ENCODE peak calls at places on chromosomes 2 and 18, in seven cellular contexts. One of them, this sample, is unnamed.
A peak's percentile ranks its signal among the peaks of the same experiment; 100 is the strongest.

GRCh38 chr2:524442-524841 is 152.8 kb downstream of the TMEM18 start:
- DNase-seq in H4: no peak
- DNase-seq in HCEC 1CT: no peak
- DNase-seq in brain microvascular endothelial cell: peak; percentile 23
- DNase-seq in anterior cingulate cortex: no peak
- DNase-seq in heart left ventricle: no peak
- DNase-seq in posterior cingulate gyrus: no peak
- DNase-seq in this sample: no peak

GRCh38 chr18:27143580-27144287 is 41.4 kb downstream of the CHST9 start:
- DNase-seq in posterior cingulate gyrus: no peak
- DNase-seq in anterior cingulate cortex: no peak
- DNase-seq in heart left ventricle: peak; percentile 65
- DNase-seq in HCEC 1CT: no peak
- DNase-seq in H4: no peak
- DNase-seq in brain microvascular endothelial cell: no peak
- DNase-seq in this sample: no peak

GRCh38 chr2:150413416-150413815 is 74.1 kb downstream of the RND3 start:
- DNase-seq in H4: no peak
- DNase-seq in posterior cingulate gyrus: no peak
- DNase-seq in HCEC 1CT: no peak
- DNase-seq in heart left ventricle: no peak
- DNase-seq in anterior cingulate cortex: no peak
- DNase-seq in brain microvascular endothelial cell: no peak
- DNase-seq in this sample: no peak

GRCh38 chr2:129367118-129367517 is 612.3 kb upstream of the RAB6C start:
- DNase-seq in HCEC 1CT: no peak
- DNase-seq in H4: no peak
- DNase-seq in posterior cingulate gyrus: no peak
- DNase-seq in brain microvascular endothelial cell: no peak
- DNase-seq in heart left ventricle: no peak
- DNase-seq in anterior cingulate cortex: no peak
- DNase-seq in this sample: no peak

GRCh38 chr18:6752200-6752873 is 22.8 kb downstream of the ARHGAP28 start:
- DNase-seq in anterior cingulate cortex: no peak
- DNase-seq in heart left ventricle: no peak
- DNase-seq in H4: peak; percentile 57
- DNase-seq in brain microvascular endothelial cell: peak; percentile 92
- DNase-seq in posterior cingulate gyrus: no peak
- DNase-seq in HCEC 1CT: no peak
- DNase-seq in this sample: peak; percentile 54

GRCh38 chr2:62209427-62209991 is 13.6 kb downstream of the B3GNT2 start:
- DNase-seq in brain microvascular endothelial cell: no peak
- DNase-seq in posterior cingulate gyrus: no peak
- DNase-seq in anterior cingulate cortex: no peak
- DNase-seq in heart left ventricle: no peak
- DNase-seq in H4: no peak
- DNase-seq in HCEC 1CT: no peak
- DNase-seq in this sample: no peak

GRCh38 chr2:133747965-133748700 is 179.9 kb upstream of the NCKAP5 start:
- DNase-seq in heart left ventricle: no peak
- DNase-seq in HCEC 1CT: no peak
- DNase-seq in posterior cingulate gyrus: no peak
- DNase-seq in brain microvascular endothelial cell: peak; percentile 41
- DNase-seq in anterior cingulate cortex: no peak
- DNase-seq in H4: no peak
- DNase-seq in this sample: no peak

GRCh38 chr2:146661494-146662096 is 1183.2 kb upstream of the ACVR2A start:
- DNase-seq in HCEC 1CT: peak; percentile 46
- DNase-seq in anterior cingulate cortex: no peak
- DNase-seq in brain microvascular endothelial cell: no peak
- DNase-seq in H4: peak; percentile 34
- DNase-seq in heart left ventricle: no peak
- DNase-seq in posterior cingulate gyrus: no peak
- DNase-seq in this sample: peak; percentile 61

GRCh38 chr2:45072064-45072861 is 63.0 kb upstream of the SIX2 start:
- DNase-seq in posterior cingulate gyrus: no peak
- DNase-seq in anterior cingulate cortex: no peak
- DNase-seq in brain microvascular endothelial cell: no peak
- DNase-seq in HCEC 1CT: no peak
- DNase-seq in H4: no peak
- DNase-seq in heart left ventricle: no peak
- DNase-seq in this sample: no peak

GRCh38 chr2:138121769-138122661 is 157.7 kb downstream of the HNMT start:
- DNase-seq in H4: no peak
- DNase-seq in brain microvascular endothelial cell: no peak
- DNase-seq in HCEC 1CT: no peak
- DNase-seq in anterior cingulate cortex: no peak
- DNase-seq in heart left ventricle: no peak
- DNase-seq in posterior cingulate gyrus: no peak
- DNase-seq in this sample: no peak

GRCh38 chr2:165240927-165241326 is 1.7 kb downstream of the SCN2A start:
- DNase-seq in HCEC 1CT: no peak
- DNase-seq in posterior cingulate gyrus: no peak
- DNase-seq in anterior cingulate cortex: no peak
- DNase-seq in H4: no peak
- DNase-seq in brain microvascular endothelial cell: no peak
- DNase-seq in heart left ventricle: no peak
- DNase-seq in this sample: no peak

GRCh38 chr2:10599921-10600320 is 89.9 kb downstream of the NOL10 start:
- DNase-seq in brain microvascular endothelial cell: no peak
- DNase-seq in H4: no peak
- DNase-seq in anterior cingulate cortex: no peak
- DNase-seq in HCEC 1CT: no peak
- DNase-seq in heart left ventricle: no peak
- DNase-seq in posterior cingulate gyrus: no peak
- DNase-seq in this sample: no peak

This sample was measured in fibroblast of mammary gland.